ENCODE peak calls at places on chromosomes 12 and 14, in nine cellular contexts. D, U, T, M, H, L, Z, R and X are unnamed samples.

GRCh38 chr12:84131076-84131475 is 781.5 kb downstream of the SLC6A15 start:
- DNase-seq in Z (no peak), H (no peak), T (no peak), L (no peak), U (no peak), D (no peak), R (no peak), M (no peak), X (no peak)

GRCh38 chr12:19833775-19834501 is 394.6 kb downstream of the AEBP2 start:
- DNase-seq in H (no peak), M (no peak), D (no peak), Z (no peak), L (no peak), U (no peak), R (no peak), T (peak; percentile 67), X (no peak)

GRCh38 chr12:51959211-51959610 is 7.7 kb downstream of the ACVR1B start:
- DNase-seq in L (no peak), M (no peak), Z (no peak), U (no peak), R (no peak), T (no peak), D (no peak), H (peak; percentile 46), X (no peak)

GRCh38 chr14:65723348-65723747 is 310.8 kb downstream of the FUT8 start:
- DNase-seq in M (no peak), H (no peak), T (no peak), D (no peak), L (no peak), U (no peak), R (no peak), Z (no peak), X (no peak)

GRCh38 chr14:72948481-72949138 is 22.3 kb downstream of the DCAF4 start:
- DNase-seq in M (peak; percentile 73), U (peak; percentile 64), D (peak; percentile 52), H (peak; percentile 73), L (peak; percentile 76), Z (peak; percentile 32), T (peak; percentile 33), R (peak; percentile 75), X (peak; percentile 72)

GRCh38 chr14:93114713-93115068 is 1.0 kb downstream of the ITPK1 start:
- DNase-seq in L (peak; percentile 38), R (peak; percentile 18), D (no peak), M (no peak), H (peak; percentile 51), U (peak; percentile 55), Z (no peak), T (no peak), X (no peak)

GRCh38 chr14:86604546-86604945 is 1074.6 kb downstream of the FLRT2 start:
- DNase-seq in Z (no peak), U (no peak), M (no peak), D (no peak), R (no peak), T (no peak), H (no peak), L (no peak), X (no peak)

GRCh38 chr12:541676-542289 is 82.0 kb downstream of the B4GALNT3 start:
- DNase-seq in D (no peak), L (no peak), R (no peak), Z (no peak), H (no peak), T (no peak), M (no peak), U (no peak), X (no peak)

GRCh38 chr12:89874146-89874545 is 165.5 kb upstream of the ATP2B1 start:
- DNase-seq in T (no peak), D (no peak), R (no peak), H (no peak), M (no peak), U (no peak), Z (peak; percentile 16), L (no peak), X (no peak)

GRCh38 chr12:87304406-87304805 is 724.8 kb downstream of the C12orf50 start:
- DNase-seq in M (no peak), L (no peak), H (no peak), R (no peak), D (no peak), U (no peak), T (no peak), Z (no peak), X (no peak)

GRCh38 chr12:32051511-32052299 is 54.9 kb upstream of the BICD1 start:
- DNase-seq in H (no peak), L (no peak), R (no peak), T (peak; percentile 53), Z (no peak), M (peak; percentile 77), D (no peak), U (no peak), X (no peak)

GRCh38 chr14:105526781-105527380 is 498 bp downstream of the TMEM121 start:
- DNase-seq in D (no peak), U (peak; percentile 66), T (no peak), Z (no peak), R (no peak), H (no peak), L (no peak), M (no peak), X (no peak)

GRCh38 chr12:81835783-81836182 is 76.6 kb upstream of the PPFIA2 start:
- DNase-seq in R (no peak), H (no peak), Z (no peak), T (no peak), D (no peak), M (no peak), L (no peak), U (no peak), X (no peak)

GRCh38 chr14:21476526-21476924 is 234 bp downstream of the RAB2B start:
- DNase-seq in U (peak; percentile 90), H (peak; percentile 96), Z (peak; percentile 85), R (peak; percentile 78), L (peak; percentile 90), M (no peak), T (no peak), D (peak; percentile 90), X (no peak)

GRCh38 chr14:66482873-66483272 is 3.3 kb upstream of the CCDC196 start:
- DNase-seq in M (no peak), D (no peak), R (no peak), Z (no peak), H (no peak), T (no peak), U (no peak), L (no peak), X (no peak)

GRCh38 chr14:68444449-68445168 is 348.3 kb downstream of the ZFP36L1 start:
- DNase-seq in T (no peak), Z (peak; percentile 40), R (no peak), U (peak; percentile 36), D (no peak), M (peak; percentile 30), H (no peak), L (no peak), X (no peak)

GRCh38 chr12:52018448-52019122 is 11.8 kb downstream of the TAMALIN start:
- DNase-seq in M (no peak), L (no peak), H (no peak), T (no peak), Z (no peak), R (no peak), U (no peak), D (no peak), X (no peak)

GRCh38 chr14:70186826-70187483 is 1.8 kb downstream of the SLC8A3 start:
- DNase-seq in D (no peak), T (no peak), R (no peak), U (no peak), H (peak; percentile 41), Z (no peak), M (peak; percentile 19), L (peak; percentile 25), X (peak; percentile 77)

GRCh38 chr14:35766700-35767082 is 42.4 kb downstream of the RALGAPA1 start:
- DNase-seq in Z (no peak), D (no peak), U (no peak), H (no peak), R (no peak), L (no peak), M (no peak), T (no peak), X (no peak)

GRCh38 chr14:33432407-33433023 is 493.8 kb downstream of the NPAS3 start:
- DNase-seq in T (peak; percentile 1), U (no peak), M (peak; percentile 43), R (peak; percentile 13), H (no peak), L (no peak), Z (no peak), D (peak; percentile 32), X (no peak)
- TF ChIP-seq CTCF in T (peak; percentile 46), U (no peak), M (peak; percentile 33), R (peak; percentile 19), H (peak; percentile 47), L (no peak), Z (no peak), D (no peak), X (peak; percentile 9)

GRCh38 chr12:113826805-113827204 is 139.3 kb downstream of the RBM19 start:
- DNase-seq in M (no peak), Z (no peak), U (no peak), R (no peak), T (no peak), H (no peak), L (no peak), D (no peak), X (no peak)
- TF ChIP-seq CTCF in M (no peak), Z (no peak), U (no peak), R (no peak), T (no peak), H (no peak), L (no peak), D (no peak), X (no peak)

GRCh38 chr14:95690815-95691214 is 4.6 kb downstream of the TCL1B start:
- DNase-seq in Z (no peak), U (no peak), H (no peak), R (no peak), D (no peak), M (no peak), T (no peak), L (no peak), X (no peak)

GRCh38 chr14:95689441-95689840 is 3.2 kb downstream of the TCL1B start:
- DNase-seq in Z (no peak), H (no peak), D (no peak), U (no peak), R (no peak), L (no peak), T (no peak), M (no peak), X (no peak)

GRCh38 chr14:95692109-95692508 is 5.9 kb downstream of the TCL1B start:
- DNase-seq in R (no peak), T (no peak), L (no peak), M (no peak), H (no peak), Z (no peak), U (no peak), D (no peak), X (no peak)

GRCh38 chr14:95695051-95695450 is 8.8 kb downstream of the TCL1B start:
- DNase-seq in Z (no peak), U (no peak), R (no peak), T (no peak), D (no peak), M (no peak), H (no peak), L (no peak), X (no peak)

GRCh38 chr14:95691591-95691990 is 5.4 kb downstream of the TCL1B start:
- DNase-seq in T (no peak), U (no peak), Z (no peak), L (no peak), M (no peak), D (no peak), R (no peak), H (no peak), X (no peak)
- TF ChIP-seq CTCF in T (no peak), U (no peak), Z (no peak), L (no peak), M (no peak), D (no peak), R (no peak), H (no peak), X (no peak)

GRCh38 chr14:103298620-103299019 is 35.4 kb upstream of the EIF5 start:
- DNase-seq in L (no peak), H (no peak), D (no peak), Z (no peak), U (no peak), R (no peak), T (no peak), M (no peak), X (no peak)
- TF ChIP-seq CTCF in L (no peak), H (no peak), D (no peak), Z (no peak), U (no peak), R (peak; percentile 17), T (no peak), M (no peak), X (no peak)